ENCODE peak calls at places on chromosomes 11 and 22, in eight cellular contexts. Z is kidney; O is colonic mucosa; U is HCT116; S is lower lobe of right lung; T is cardiac fibroblast; K is Panc1; Q is CD4-positive, alpha-beta T cell. B is an unnamed sample.

GRCh38 chr22:19419086-19419463 is 12.5 kb downstream of the HIRA start:
- DNase-seq in Q (no peak), O (no peak), T (no peak), Z (no peak), S (peak), U (no peak), K (no peak), B (no peak)

GRCh38 chr11:10385696-10386095 is 69.4 kb upstream of the AMPD3 start:
- DNase-seq in S (no peak), Q (no peak), Z (no peak), O (peak), T (peak), K (no peak), U (no peak), B (no peak)

GRCh38 chr11:111586305-111586915 is 15.8 kb upstream of the SIK2 start:
- DNase-seq in Q (peak), T (peak), S (no peak), Z (no peak), O (peak), U (peak), K (peak), B (peak)

GRCh38 chr11:112977620-112978212 is 16.5 kb downstream of the NCAM1 start:
- DNase-seq in S (no peak), U (no peak), O (no peak), K (no peak), T (peak), Z (no peak), Q (no peak), B (no peak)

GRCh38 chr11:62217191-62217748 is 8.8 kb downstream of the SCGB2A1 start:
- DNase-seq in Q (no peak), S (no peak), O (no peak), K (no peak), Z (no peak), U (no peak), T (peak), B (peak)

GRCh38 chr11:29300441-29300840 is 716.4 kb downstream of the KCNA4 start:
- DNase-seq in K (no peak), Q (no peak), T (peak), Z (no peak), O (no peak), U (no peak), S (no peak), B (no peak)

GRCh38 chr11:111795333-111795985 is 29.3 kb upstream of the PPP2R1B start:
- DNase-seq in K (no peak), Q (no peak), Z (no peak), U (no peak), T (peak), O (no peak), S (no peak), B (no peak)

GRCh38 chr11:111531687-111532364 is 8.7 kb upstream of the LAYN start:
- DNase-seq in T (peak), Z (no peak), Q (no peak), K (no peak), O (no peak), U (peak), S (no peak), B (no peak)

GRCh38 chr11:29019960-29020683 is 911.9 kb downstream of the METTL15 start:
- DNase-seq in O (no peak), S (no peak), Q (no peak), K (no peak), U (peak), T (peak), Z (no peak), B (peak)

GRCh38 chr11:73308003-73308962 is at the start of gene ARHGEF17:
- DNase-seq in O (peak), S (peak), U (peak), K (no peak), Q (no peak), Z (peak), T (no peak), B (peak)

GRCh38 chr11:121391914-121392313 is 60.2 kb upstream of the SORL1 start:
- DNase-seq in Z (peak), O (peak), Q (no peak), K (no peak), U (no peak), S (peak), T (no peak), B (peak)

GRCh38 chr11:68021167-68021787 is 9.2 kb upstream of the NDUFS8 start:
- DNase-seq in U (no peak), Q (no peak), S (peak), Z (peak), T (no peak), O (peak), K (no peak), B (peak)

GRCh38 chr11:95149659-95150294 is 60.1 kb downstream of the ENDOD1 start:
- DNase-seq in Z (peak), Q (no peak), K (no peak), U (peak), T (no peak), S (peak), O (peak), B (peak)

DNA sequence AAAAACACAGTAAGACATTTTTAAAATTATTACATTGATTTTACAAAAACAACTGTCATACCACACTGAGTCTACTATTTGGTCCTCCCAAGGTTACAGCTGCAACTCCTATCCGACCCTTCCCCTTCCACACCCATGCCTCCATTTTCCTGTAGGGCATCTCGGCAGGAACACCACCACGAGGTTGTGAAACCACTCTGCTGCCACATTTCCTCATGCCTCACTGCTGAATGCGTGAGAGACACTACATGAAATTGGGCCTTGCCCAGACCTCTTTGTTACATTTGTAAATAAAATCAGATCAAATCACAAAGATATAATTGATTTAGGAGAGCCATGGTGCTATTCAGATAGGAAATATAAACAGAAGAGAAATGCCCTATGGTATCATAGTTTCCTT is 2.0 kb downstream of the ARHGAP32 start:
- DNase-seq in U (no peak), S (no peak), T (peak), Q (no peak), Z (no peak), O (peak), K (peak), B (peak)
- TF ChIP-seq CTCF in U (no peak), S (no peak), T (no peak), Q (no peak), Z (no peak), O (no peak), K (no peak), B (no peak)

DNA sequence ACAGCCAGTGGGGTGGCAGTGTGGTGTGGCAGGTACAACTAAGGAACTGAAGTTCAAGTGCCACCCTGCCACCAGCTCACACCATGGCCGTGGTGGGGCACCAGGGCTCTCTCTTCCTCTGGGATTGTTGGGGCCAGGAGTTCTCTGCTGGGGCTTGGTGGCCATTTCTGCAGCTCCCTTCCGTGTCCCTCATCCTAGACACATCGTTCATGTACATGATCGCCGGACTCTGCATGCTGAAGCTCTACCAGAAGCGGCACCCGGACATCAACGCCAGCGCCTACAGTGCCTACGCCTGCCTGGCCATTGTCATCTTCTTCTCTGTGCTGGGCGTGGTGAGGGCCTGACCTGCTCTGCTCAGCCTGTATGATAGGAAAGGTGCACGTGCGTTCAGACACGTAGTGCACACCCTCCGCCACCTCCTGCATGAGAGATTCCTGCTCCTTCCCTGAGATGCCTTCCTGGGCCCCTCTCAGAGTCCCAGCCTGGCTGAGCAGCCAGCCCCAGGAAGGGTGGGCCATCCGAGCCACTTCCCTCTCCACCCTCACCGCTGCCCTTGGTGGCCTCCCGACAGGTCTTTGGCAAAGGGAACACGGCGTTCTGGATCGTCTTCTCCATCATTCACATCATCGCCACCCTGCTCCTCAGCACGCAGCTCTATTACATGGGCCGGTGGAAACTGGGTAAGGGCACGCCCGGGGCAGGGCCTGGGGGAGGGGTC is 7.3 kb upstream of the TAGLN start:
- DNase-seq in O (no peak), S (peak), Q (no peak), K (no peak), Z (peak), U (no peak), T (no peak), B (no peak)
- TF ChIP-seq CTCF in O (no peak), S (no peak), Q (no peak), K (no peak), Z (no peak), U (no peak), T (no peak), B (no peak)

GRCh38 chr22:48490513-48491411 is 1336.9 kb downstream of the BRD1 start:
- DNase-seq in T (no peak), O (no peak), Q (no peak), Z (no peak), K (no peak), U (no peak), S (no peak), B (no peak)

GRCh38 chr22:48488611-48489456 is 1338.8 kb downstream of the BRD1 start:
- DNase-seq in Z (no peak), S (no peak), T (no peak), Q (no peak), O (no peak), U (no peak), K (no peak), B (no peak)

GRCh38 chr22:48486163-48486957 is 1341.3 kb downstream of the BRD1 start:
- DNase-seq in U (no peak), O (no peak), S (no peak), Z (peak), Q (no peak), K (no peak), T (no peak), B (no peak)

GRCh38 chr22:48489551-48490512 is 1337.8 kb downstream of the BRD1 start:
- DNase-seq in S (no peak), U (no peak), K (no peak), Q (no peak), Z (peak), T (no peak), O (no peak), B (no peak)

GRCh38 chr22:48488149-48488551 is 1339.5 kb downstream of the BRD1 start:
- DNase-seq in O (no peak), U (no peak), T (no peak), Q (no peak), S (no peak), K (no peak), Z (peak), B (no peak)
- TF ChIP-seq CTCF in O (no peak), U (no peak), T (no peak), Q (no peak), S (no peak), K (no peak), Z (no peak), B (no peak)

DNA sequence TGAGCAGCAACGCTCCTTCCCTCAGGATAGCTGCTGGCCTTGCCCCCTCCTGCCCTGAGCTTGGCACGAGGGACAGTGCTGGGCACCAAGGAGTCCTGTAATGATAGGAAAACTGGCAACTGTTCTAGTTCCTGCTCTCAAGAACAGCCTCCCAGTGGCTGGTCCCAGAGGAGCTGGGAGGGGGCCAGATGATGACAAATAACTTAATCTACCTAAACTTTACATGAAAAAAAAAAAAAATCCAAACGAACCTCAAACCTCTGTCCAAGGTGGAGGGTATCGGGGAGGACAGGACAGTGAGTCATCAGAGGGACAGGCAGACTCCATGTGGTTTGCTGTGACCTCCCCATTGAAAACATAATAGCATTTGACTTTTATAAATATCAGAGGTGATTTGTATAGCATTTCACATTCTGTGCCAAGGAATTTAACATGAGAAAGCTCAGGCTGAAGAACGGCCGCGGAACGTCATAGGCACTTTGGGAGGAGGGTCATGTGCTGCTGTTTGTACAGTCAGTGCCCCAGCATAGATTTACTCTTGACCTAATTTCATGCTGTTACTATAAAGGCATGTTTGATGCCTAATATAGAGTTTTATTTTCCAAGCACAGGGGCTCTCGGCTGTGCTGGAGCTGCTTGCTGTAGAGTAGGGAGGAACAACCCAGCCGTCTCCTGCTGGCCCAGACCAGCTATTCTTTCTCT is 98.2 kb upstream of the NNMT start:
- DNase-seq in K (no peak), U (no peak), S (peak), Z (peak), O (no peak), T (peak), Q (no peak), B (peak)
- TF ChIP-seq CTCF in K (no peak), U (no peak), S (no peak), Z (no peak), O (no peak), T (no peak), Q (no peak), B (no peak)

GRCh38 chr11:31799794-31800397 is 11.2 kb downstream of the PAX6 start:
- DNase-seq in Z (no peak), T (no peak), O (no peak), U (no peak), S (no peak), Q (no peak), K (no peak), B (no peak)

GRCh38 chr11:31797227-31798056 is 13.7 kb downstream of the PAX6 start:
- DNase-seq in O (no peak), Z (no peak), S (no peak), U (no peak), T (no peak), Q (no peak), K (no peak), B (no peak)

GRCh38 chr11:31796523-31797226 is 14.4 kb downstream of the PAX6 start:
- DNase-seq in K (no peak), T (no peak), U (no peak), Z (no peak), Q (no peak), O (no peak), S (no peak), B (no peak)

GRCh38 chr11:31799036-31799793 is 11.9 kb downstream of the PAX6 start:
- DNase-seq in S (no peak), Z (no peak), Q (no peak), K (no peak), U (no peak), T (no peak), O (no peak), B (no peak)

DNA sequence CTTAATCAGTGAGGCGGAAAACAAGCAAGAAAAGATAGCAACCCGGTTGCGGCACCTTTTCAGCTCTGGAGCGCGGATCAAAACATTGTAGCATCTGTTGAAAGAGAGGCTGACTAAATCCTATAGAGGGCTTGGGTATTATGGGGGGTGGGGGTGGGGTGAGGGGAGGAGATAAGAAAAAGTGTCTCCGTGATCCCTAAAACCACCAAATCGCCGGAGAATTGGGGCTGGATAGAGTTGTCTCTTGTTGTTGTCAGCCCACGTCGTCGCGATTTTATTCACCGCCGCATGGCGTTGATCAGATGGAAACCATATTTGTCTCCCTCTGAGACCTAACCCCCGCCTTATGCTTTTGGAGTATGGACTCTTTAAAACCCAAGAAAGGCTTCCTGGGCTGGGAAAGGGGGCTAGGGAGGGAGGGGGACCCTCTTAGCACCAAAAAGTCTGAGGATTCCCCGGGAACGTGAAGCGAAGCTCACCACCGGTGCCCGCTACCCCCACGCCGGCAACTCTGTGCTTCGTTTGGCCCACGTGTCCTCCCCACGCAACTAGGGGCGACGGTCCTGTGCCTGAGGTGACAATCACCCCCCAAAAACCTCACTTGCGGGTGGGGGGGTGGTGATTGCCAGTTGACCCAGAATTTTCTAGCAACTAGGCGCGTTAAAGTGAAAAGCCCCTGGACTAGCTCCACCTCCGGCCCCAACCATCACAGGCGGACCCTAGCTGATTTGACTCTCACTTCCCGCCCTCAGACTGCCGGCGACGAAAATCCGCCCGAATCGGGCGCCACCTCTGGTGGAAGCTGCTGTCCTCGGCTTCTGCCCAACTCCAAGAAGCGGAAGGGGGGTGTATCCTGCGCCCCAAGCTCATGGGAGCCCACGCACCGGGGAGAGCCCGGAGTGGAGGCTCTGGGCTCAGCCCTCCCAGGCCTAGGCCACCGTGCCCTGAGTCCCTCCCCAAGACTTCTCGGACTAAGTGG is 12.8 kb downstream of the PAX6 start:
- DNase-seq in Q (no peak), Z (no peak), O (no peak), T (no peak), S (no peak), U (no peak), K (no peak), B (no peak)
- TF ChIP-seq CTCF in Q (no peak), Z (no peak), O (no peak), T (peak), S (no peak), U (no peak), K (no peak), B (no peak)

DNA sequence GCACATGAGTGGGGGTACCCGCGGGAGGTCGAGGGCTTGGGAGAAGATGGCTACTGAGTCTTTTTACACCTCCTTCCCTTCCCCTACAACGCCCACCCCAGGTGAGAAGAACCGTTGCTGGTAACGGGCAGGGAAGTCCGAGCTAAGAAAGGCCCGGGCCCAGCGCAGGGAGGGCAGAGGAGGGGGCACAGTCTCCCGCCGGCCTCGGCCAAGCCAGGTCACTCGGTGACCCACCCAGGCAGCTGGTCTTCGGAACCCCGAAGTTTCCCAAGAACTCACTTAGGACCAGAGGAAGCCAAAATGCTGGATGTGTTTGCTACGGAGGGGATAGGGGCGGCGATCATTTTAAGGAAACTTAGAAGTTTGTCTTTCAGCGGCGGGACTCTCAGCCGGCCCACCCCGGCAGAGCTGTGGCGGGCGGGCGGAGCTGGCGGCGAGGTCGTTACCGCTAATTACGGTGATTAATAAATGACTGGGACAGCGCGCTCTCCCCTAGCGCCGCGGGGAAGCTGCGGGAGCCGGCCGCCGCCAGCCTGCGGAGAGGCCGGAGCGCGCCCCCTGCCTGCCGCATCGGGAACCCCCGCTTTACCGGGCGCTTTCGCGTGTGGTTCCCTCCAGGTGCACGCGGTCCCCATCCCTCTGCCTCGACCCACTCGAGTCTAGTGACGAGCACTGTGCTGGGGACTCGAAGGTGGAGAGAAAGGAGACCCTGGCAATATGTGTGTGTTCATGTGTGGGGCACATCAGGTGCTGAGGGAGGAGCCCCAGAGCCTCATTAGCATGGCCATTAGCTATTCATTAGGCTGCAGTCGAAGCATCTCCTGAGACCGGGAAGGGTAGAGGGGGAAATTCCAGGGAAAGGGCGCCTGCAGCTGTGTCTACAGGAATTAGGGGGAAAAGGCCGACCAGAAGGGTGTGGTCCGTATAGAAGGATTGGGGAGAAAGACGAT is 945 bp downstream of the ROBO3 start:
- DNase-seq in K (no peak), S (no peak), Q (peak), T (peak), O (peak), Z (peak), U (no peak), B (peak)
- TF ChIP-seq CTCF in K (peak), S (peak), Q (peak), T (peak), O (peak), Z (peak), U (peak), B (peak)

GRCh38 chr11:56624661-56625110 is 10.0 kb upstream of the OR5M1 start:
- DNase-seq in Q (no peak), K (peak), Z (no peak), T (peak), S (no peak), O (peak), U (no peak), B (peak)
- TF ChIP-seq CTCF in Q (no peak), K (peak), Z (peak), T (peak), S (peak), O (peak), U (no peak), B (peak)

B was measured in Calu3.